ENCODE peak calls at places on chromosomes 11 and 22, in four cellular contexts. J is activated CD4-positive, CD25-positive, alpha-beta regulatory T cell; M is EH; L is erythroblast. X is an unnamed sample.

GRCh38 chr11:27839226-27839913 is 139.1 kb upstream of the BDNF start:
- DNase-seq in J (no peak), M (peak; percentile 47), L (no peak), X (peak; percentile 46)

GRCh38 chr11:103929168-103929903 is 107.1 kb upstream of the DDI1 start:
- DNase-seq in J (no peak), M (no peak), L (no peak), X (no peak)

GRCh38 chr22:31488988-31489617 is 539 bp downstream of the EIF4ENIF1 start:
- DNase-seq in J (no peak), M (peak; percentile 46), L (peak; percentile 73), X (peak; percentile 42)

GRCh38 chr11:31325162-31325561 is 44.4 kb downstream of the DCDC1 start:
- DNase-seq in J (no peak), M (peak; percentile 47), L (no peak), X (peak; percentile 36)

GRCh38 chr11:124642628-124643027 is 20.0 kb downstream of the TBRG1 start:
- DNase-seq in J (no peak), M (no peak), L (no peak), X (no peak)

GRCh38 chr11:130738618-130739017 is 177.7 kb downstream of the SNX19 start:
- DNase-seq in J (no peak), M (peak; percentile 92), L (no peak), X (peak; percentile 76)

GRCh38 chr11:132177106-132177505 is 806.7 kb downstream of the NTM start:
- DNase-seq in J (no peak), M (peak; percentile 69), L (peak; percentile 2), X (peak; percentile 30)

GRCh38 chr22:32413715-32414114 is 1.7 kb upstream of the RTCB start:
- DNase-seq in J (no peak), M (peak; percentile 22), L (peak; percentile 23), X (peak; percentile 21)

GRCh38 chr22:44537016-44537936 is 39.2 kb upstream of the RTL6 start:
- DNase-seq in J (no peak), M (no peak), L (no peak), X (no peak)

GRCh38 chr22:49785841-49786451 is 41.7 kb downstream of the BRD1 start:
- DNase-seq in J (no peak), M (no peak), L (peak; percentile 63), X (no peak)

GRCh38 chr11:67022961-67023956 is at the start of gene SYT12:
- DNase-seq in J (no peak), M (no peak), L (no peak), X (peak; percentile 23)

GRCh38 chr11:102226702-102227101 is 90.6 kb upstream of the BIRC3 start:
- DNase-seq in J (no peak), M (peak; percentile 67), L (no peak), X (peak; percentile 80)

GRCh38 chr22:44361391-44362126 is 48.8 kb upstream of the SHISAL1 start:
- DNase-seq in J (no peak), M (no peak), L (no peak), X (no peak)

GRCh38 chr11:128848815-128849455 is 18.2 kb downstream of the KCNJ1 start:
- DNase-seq in J (peak; percentile 13), M (peak; percentile 42), L (peak; percentile 48), X (peak; percentile 38)

GRCh38 chr22:33544707-33545106 is 375.6 kb downstream of the LARGE1 start:
- DNase-seq in J (no peak), M (peak; percentile 27), L (no peak), X (no peak)